ENCODE peak calls at places on chromosome 7, in five cellular contexts. A, J, U, E and S are unnamed samples.

GRCh38 chr7:156635529-156636385 is 4.8 kb upstream of the RNF32 start:
- DNase-seq in A (no peak), J (no peak), U (no peak), E (no peak), S (no peak)

GRCh38 chr7:140036224-140036651 is 26.5 kb downstream of the PARP12 start:
- DNase-seq in A (no peak), J (peak; percentile 17), U (no peak), E (no peak), S (no peak)

GRCh38 chr7:151382079-151382885 is 27.6 kb downstream of the WDR86 start:
- DNase-seq in A (no peak), J (no peak), U (no peak), E (peak; percentile 14), S (no peak)

GRCh38 chr7:151087247-151088018 is 1.2 kb downstream of the AGAP3 start:
- DNase-seq in A (no peak), J (no peak), U (peak; percentile 64), E (peak; percentile 72), S (peak; percentile 83)

GRCh38 chr7:54664235-54665228 is 94.5 kb downstream of the SEC61G start:
- DNase-seq in A (peak; percentile 10), J (no peak), U (peak; percentile 31), E (peak; percentile 26), S (no peak)

GRCh38 chr7:64516451-64516850 is 46.4 kb downstream of the ZNF680 start:
- DNase-seq in A (no peak), J (no peak), U (no peak), E (no peak), S (no peak)

GRCh38 chr7:116324582-116324981 is 114.2 kb downstream of the TES start:
- DNase-seq in A (no peak), J (no peak), U (no peak), E (no peak), S (no peak)

GRCh38 chr7:18889436-18889835 is 228.0 kb downstream of the TWIST1 start:
- DNase-seq in A (no peak), J (no peak), U (no peak), E (no peak), S (no peak)

GRCh38 chr7:101104193-101104713 is 19.0 kb downstream of the TRIM56 start:
- DNase-seq in A (no peak), J (no peak), U (no peak), E (no peak), S (no peak)

GRCh38 chr7:154913645-154914579 is 89.0 kb downstream of the PAXIP1 start:
- DNase-seq in A (peak; percentile 70), J (no peak), U (peak; percentile 95), E (peak; percentile 85), S (peak; percentile 87)

GRCh38 chr7:79461660-79462059 is 8.2 kb upstream of the MAGI2 start:
- DNase-seq in A (peak; percentile 66), J (no peak), U (no peak), E (no peak), S (no peak)

GRCh38 chr7:103821105-103821504 is 168.4 kb downstream of the RELN start:
- DNase-seq in A (no peak), J (no peak), U (no peak), E (no peak), S (no peak)

GRCh38 chr7:133735222-133735621 is 391.9 kb upstream of the LRGUK start:
- DNase-seq in A (no peak), J (no peak), U (no peak), E (no peak), S (no peak)

GRCh38 chr7:21538936-21539335 is 3.9 kb upstream of the DNAH11 start:
- DNase-seq in A (no peak), J (no peak), U (no peak), E (no peak), S (no peak)

GRCh38 chr7:122726881-122727280 is 24.2 kb upstream of the RNF148 start:
- DNase-seq in A (no peak), J (no peak), U (no peak), E (no peak), S (no peak)

GRCh38 chr7:119969763-119970162 is 303.2 kb upstream of the KCND2 start:
- DNase-seq in A (no peak), J (no peak), U (no peak), E (no peak), S (no peak)

GRCh38 chr7:148144827-148145226 is 445.7 kb upstream of the C7orf33 start:
- DNase-seq in A (no peak), J (no peak), U (no peak), E (no peak), S (no peak)

GRCh38 chr7:18459439-18459838 is 36.1 kb upstream of the HDAC9 start:
- DNase-seq in A (no peak), J (no peak), U (no peak), E (no peak), S (no peak)

GRCh38 chr7:1193593-1194424 is 33.8 kb upstream of the ZFAND2A start:
- DNase-seq in A (no peak), J (no peak), U (peak; percentile 65), E (peak; percentile 58), S (peak; percentile 69)

GRCh38 chr7:55296070-55296469 is 69.1 kb upstream of the LANCL2 start:
- DNase-seq in A (no peak), J (no peak), U (no peak), E (no peak), S (no peak)

GRCh38 chr7:7408001-7408770 is 127.5 kb downstream of the COL28A1 start:
- DNase-seq in A (no peak), J (no peak), U (peak; percentile 57), E (no peak), S (no peak)

GRCh38 chr7:32496052-32496813 is 944 bp downstream of the AVL9 start:
- DNase-seq in A (no peak), J (no peak), U (no peak), E (no peak), S (no peak)

GRCh38 chr7:156127166-156128134 is 315.2 kb upstream of the SHH start:
- DNase-seq in A (no peak), J (no peak), U (no peak), E (no peak), S (no peak)

GRCh38 chr7:47948096-47948790 is at the start of gene PKD1L1:
- DNase-seq in A (no peak), J (no peak), U (no peak), E (no peak), S (no peak)

GRCh38 chr7:117113871-117114270 is 160.6 kb downstream of the ST7 start:
- DNase-seq in A (no peak), J (no peak), U (no peak), E (no peak), S (no peak)

GRCh38 chr7:27873981-27874957 is 134.3 kb downstream of the TAX1BP1 start:
- DNase-seq in A (peak; percentile 27), J (no peak), U (peak; percentile 86), E (peak; percentile 61), S (no peak)

GRCh38 chr7:71612892-71613291 is 480.9 kb downstream of the GALNT17 start:
- DNase-seq in A (no peak), J (no peak), U (no peak), E (peak; percentile 18), S (no peak)

GRCh38 chr7:30521532-30521931 is 16.9 kb upstream of the GGCT start:
- DNase-seq in A (peak; percentile 53), J (no peak), U (no peak), E (peak; percentile 64), S (no peak)

GRCh38 chr7:128352636-128353035 is 8.9 kb downstream of the PRRT4 start:
- DNase-seq in A (no peak), J (no peak), U (no peak), E (no peak), S (no peak)

GRCh38 chr7:128353610-128354009 is 7.9 kb downstream of the PRRT4 start:
- DNase-seq in A (no peak), J (no peak), U (no peak), E (no peak), S (no peak)

GRCh38 chr7:128351296-128352123 is 7.8 kb upstream of the RBM28 start:
- DNase-seq in A (no peak), J (no peak), U (no peak), E (peak; percentile 21), S (no peak)

GRCh38 chr7:128352138-128352537 is 8.4 kb upstream of the RBM28 start:
- DNase-seq in A (no peak), J (no peak), U (peak; percentile 77), E (peak; percentile 39), S (no peak)

DNA sequence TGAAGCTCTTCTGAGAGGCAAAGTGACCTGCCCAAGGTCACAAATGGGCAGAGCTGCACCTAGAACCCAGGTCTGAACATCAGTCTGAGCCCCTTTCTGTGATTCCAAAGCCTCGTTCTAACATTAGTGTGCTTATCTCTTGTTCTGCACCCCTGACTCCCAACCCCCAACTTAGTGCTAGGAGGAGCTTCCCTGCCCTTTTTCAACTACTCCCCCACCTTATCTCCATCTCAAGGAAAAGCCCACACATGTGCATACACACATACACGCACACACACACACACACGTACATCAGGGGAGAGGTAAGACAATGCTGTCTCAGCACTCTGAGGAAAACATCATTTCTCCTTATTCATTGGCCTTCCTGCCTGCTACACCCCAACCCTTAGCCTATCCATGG is 8.3 kb downstream of the PRRT4 start:
- DNase-seq in A (no peak), J (no peak), U (no peak), E (no peak), S (no peak)
- H3K27me3 ChIP-seq in A (peaks cover 68% of the 10 kb centered on the region), J (no peaks in the 10 kb centered on the region), U (peaks cover 32% of the 10 kb centered on the region), E (peaks cover 43% of the 10 kb centered on the region), S (no peaks in the 10 kb centered on the region)

DNA sequence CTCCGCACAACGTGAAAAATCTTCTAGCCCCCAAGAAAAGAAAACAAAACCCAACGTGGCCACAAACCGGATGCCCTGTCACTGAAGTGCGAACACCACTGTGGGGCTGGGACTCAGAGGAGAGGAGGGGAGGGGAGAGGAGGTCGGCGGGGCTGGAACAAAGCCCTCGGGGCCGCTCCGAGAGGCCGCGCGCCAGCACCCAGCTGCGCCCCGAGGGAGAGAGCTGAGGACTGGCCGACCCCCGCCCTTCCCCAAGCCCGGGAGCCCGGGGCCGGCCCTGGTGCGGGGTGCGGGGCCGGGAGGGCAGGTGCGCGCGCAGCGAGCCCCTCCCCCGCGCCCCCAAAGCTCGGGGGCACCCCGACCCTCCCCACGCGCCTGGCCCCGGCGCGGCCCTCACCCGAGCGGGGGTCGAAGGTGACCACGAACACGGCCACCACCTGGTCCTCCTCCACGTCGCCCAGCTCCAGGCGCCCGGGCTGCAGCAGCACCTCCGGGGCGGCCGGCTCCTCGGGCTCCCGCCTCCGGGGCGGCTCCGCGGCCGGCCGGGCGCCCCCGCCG is 398 bp downstream of the DENND11 start:
- DNase-seq in A (no peak), J (peak; percentile 20), U (peak; percentile 51), E (peak; percentile 39), S (peak; percentile 70)
- H3K27me3 ChIP-seq in A (no peaks in the 10 kb centered on the region), J (no peaks in the 10 kb centered on the region), U (no peaks in the 10 kb centered on the region), E (no peaks in the 10 kb centered on the region), S (no peaks in the 10 kb centered on the region)

DNA sequence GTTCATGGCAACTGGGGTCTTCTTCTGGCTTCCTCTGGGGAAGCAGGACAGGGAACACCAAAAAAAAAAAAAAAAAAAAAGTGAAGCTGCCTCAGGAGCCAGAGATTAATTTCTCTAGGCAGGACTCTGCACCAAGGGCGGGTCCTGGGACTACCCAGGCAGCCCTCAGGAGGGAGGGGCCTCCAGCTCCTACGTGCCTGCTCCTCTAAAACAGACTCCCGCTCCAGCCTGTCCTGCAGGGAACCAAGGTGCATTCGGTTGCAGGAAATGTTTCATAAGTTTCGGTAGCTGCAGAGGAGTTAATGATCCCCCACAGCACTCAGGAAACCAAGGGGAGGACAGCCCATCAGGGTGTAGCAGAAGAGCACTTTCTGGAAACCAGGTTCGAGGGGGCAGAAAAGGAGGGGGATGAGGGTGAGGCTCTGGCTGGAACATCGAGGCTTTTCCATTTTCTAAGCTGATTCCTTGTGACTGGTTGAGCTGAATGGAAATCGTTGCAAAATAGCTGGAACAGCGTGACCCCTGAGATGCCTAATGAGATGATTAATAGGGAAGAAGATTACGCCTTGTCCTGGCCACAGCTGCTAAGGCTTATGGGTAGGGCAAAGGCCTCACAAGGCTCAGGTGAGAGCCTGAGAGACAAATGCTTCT is 84.2 kb downstream of the STRA8 start:
- DNase-seq in A (no peak), J (no peak), U (no peak), E (no peak), S (no peak)
- H3K27me3 ChIP-seq in A (no peaks in the 10 kb centered on the region), J (no peaks in the 10 kb centered on the region), U (no peaks in the 10 kb centered on the region), E (peaks cover 6% of the 10 kb centered on the region), S (no peaks in the 10 kb centered on the region)

GRCh38 chr7:149790754-149791360 is 17.5 kb upstream of the ZNF467 start:
- DNase-seq in A (no peak), J (no peak), U (no peak), E (no peak), S (no peak)
- H3K27me3 ChIP-seq in A (peaks cover 48% of the 10 kb centered on the region), J (no peaks in the 10 kb centered on the region), U (peaks cover 43% of the 10 kb centered on the region), E (peaks cover 69% of the 10 kb centered on the region), S (peaks cover 4% of the 10 kb centered on the region)